ENCODE peak calls at places on chromosome 16, in four cellular contexts. One of them, this sample, is unnamed. For H3K4me1, the result is how much of the 10 kb centered on the place peaks cover.

GRCh38 chr16:87252269-87252970 is 64.8 kb downstream of the C16orf95 start:
- DNase-seq in adipocyte: no peak
- DNase-seq in CD8-positive, alpha-beta memory T cell: no peak
- DNase-seq in pancreas: no peak
- DNase-seq in this sample: no peak

GRCh38 chr16:65200857-65201256 is 79.0 kb upstream of the CDH11 start:
- DNase-seq in adipocyte: no peak
- DNase-seq in CD8-positive, alpha-beta memory T cell: no peak
- DNase-seq in pancreas: no peak
- DNase-seq in this sample: no peak

GRCh38 chr16:87592018-87592712 is 10.1 kb upstream of the JPH3 start:
- DNase-seq in adipocyte: no peak
- DNase-seq in CD8-positive, alpha-beta memory T cell: no peak
- DNase-seq in pancreas: no peak
- DNase-seq in this sample: no peak

GRCh38 chr16:22291860-22292692 is 5.1 kb upstream of the POLR3E start:
- DNase-seq in adipocyte: peak
- DNase-seq in CD8-positive, alpha-beta memory T cell: no peak
- DNase-seq in pancreas: no peak
- DNase-seq in this sample: no peak

GRCh38 chr16:19429271-19429670 is 11.6 kb downstream of the TMC5 start:
- DNase-seq in adipocyte: no peak
- DNase-seq in CD8-positive, alpha-beta memory T cell: no peak
- DNase-seq in pancreas: no peak
- DNase-seq in this sample: no peak

GRCh38 chr16:77359065-77359502 is 75.8 kb downstream of the ADAMTS18 start:
- DNase-seq in adipocyte: no peak
- DNase-seq in CD8-positive, alpha-beta memory T cell: no peak
- DNase-seq in pancreas: no peak
- DNase-seq in this sample: no peak

GRCh38 chr16:50547340-50547865 is 793 bp upstream of the NKD1 start:
- DNase-seq in adipocyte: no peak
- DNase-seq in CD8-positive, alpha-beta memory T cell: peak
- DNase-seq in pancreas: peak
- DNase-seq in this sample: peak

GRCh38 chr16:154223-155030 is 2.0 kb downstream of the HBZ start:
- DNase-seq in adipocyte: peak
- DNase-seq in CD8-positive, alpha-beta memory T cell: no peak
- DNase-seq in pancreas: no peak
- DNase-seq in this sample: no peak

GRCh38 chr16:80369559-80369958 is 171.2 kb upstream of the DYNLRB2 start:
- DNase-seq in adipocyte: peak
- DNase-seq in CD8-positive, alpha-beta memory T cell: no peak
- DNase-seq in pancreas: no peak
- DNase-seq in this sample: no peak

GRCh38 chr16:28951410-28951943 is 740 bp downstream of the NFATC2IP start:
- DNase-seq in adipocyte: no peak
- DNase-seq in CD8-positive, alpha-beta memory T cell: no peak
- DNase-seq in pancreas: no peak
- DNase-seq in this sample: no peak

GRCh38 chr16:9846362-9847099 is 335.7 kb downstream of the GRIN2A start:
- DNase-seq in adipocyte: no peak
- DNase-seq in CD8-positive, alpha-beta memory T cell: no peak
- DNase-seq in pancreas: no peak
- DNase-seq in this sample: no peak

GRCh38 chr16:1691956-1692355 is 13.9 kb downstream of the JPT2 start:
- DNase-seq in adipocyte: peak
- DNase-seq in CD8-positive, alpha-beta memory T cell: no peak
- DNase-seq in pancreas: no peak
- DNase-seq in this sample: no peak

DNA sequence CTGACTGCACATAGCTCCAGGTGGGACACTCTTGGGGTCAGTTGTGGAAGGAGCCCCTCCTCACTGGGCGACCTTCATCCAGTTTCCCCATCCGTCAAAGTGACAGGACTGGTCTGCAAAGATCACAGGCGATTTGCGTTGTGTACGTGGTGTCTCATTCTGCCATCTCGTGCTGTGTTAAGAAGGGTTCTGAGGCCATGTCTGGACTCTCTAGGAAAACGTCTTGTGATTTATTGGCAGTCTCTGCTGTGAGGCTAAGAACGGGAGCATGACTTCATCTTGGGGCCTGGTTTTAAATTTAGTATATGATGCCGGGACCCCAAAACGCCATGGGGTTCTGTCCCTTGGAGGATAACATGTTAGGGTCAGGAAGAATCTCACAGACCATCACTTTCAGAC is 65.2 kb upstream of the CIBAR2 start:
- DNase-seq in adipocyte: no peak
- DNase-seq in CD8-positive, alpha-beta memory T cell: no peak
- DNase-seq in pancreas: no peak
- DNase-seq in this sample: no peak
- H3K4me1 ChIP-seq in adipocyte: under half
- H3K4me1 ChIP-seq in CD8-positive, alpha-beta memory T cell: under half
- H3K4me1 ChIP-seq in pancreas: under half
- H3K4me1 ChIP-seq in this sample: half or more

GRCh38 chr16:17014484-17015121 is 456.2 kb downstream of the XYLT1 start:
- DNase-seq in adipocyte: no peak
- DNase-seq in CD8-positive, alpha-beta memory T cell: no peak
- DNase-seq in pancreas: no peak
- DNase-seq in this sample: no peak

GRCh38 chr16:17017442-17017841 is 453.3 kb downstream of the XYLT1 start:
- DNase-seq in adipocyte: no peak
- DNase-seq in CD8-positive, alpha-beta memory T cell: no peak
- DNase-seq in pancreas: no peak
- DNase-seq in this sample: no peak

GRCh38 chr16:17015702-17016101 is 455.1 kb downstream of the XYLT1 start:
- DNase-seq in adipocyte: no peak
- DNase-seq in CD8-positive, alpha-beta memory T cell: no peak
- DNase-seq in pancreas: no peak
- DNase-seq in this sample: no peak

GRCh38 chr16:17019366-17019765 is 451.4 kb downstream of the XYLT1 start:
- DNase-seq in adipocyte: no peak
- DNase-seq in CD8-positive, alpha-beta memory T cell: no peak
- DNase-seq in pancreas: no peak
- DNase-seq in this sample: no peak

DNA sequence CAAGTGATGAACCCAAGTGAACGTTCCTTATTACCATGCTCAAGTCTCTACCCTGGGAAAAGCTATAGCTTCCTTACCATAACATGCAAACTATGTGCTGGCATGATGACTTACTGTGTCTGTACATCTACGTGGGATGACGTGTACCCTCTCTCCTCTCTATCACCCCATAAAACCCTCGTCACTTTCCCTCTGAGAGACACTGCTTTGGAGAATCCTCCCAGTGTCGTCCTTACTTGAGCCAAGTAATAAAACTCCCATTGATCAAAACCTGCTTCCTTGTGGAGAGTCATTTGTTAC is 452.1 kb downstream of the XYLT1 start:
- DNase-seq in adipocyte: no peak
- DNase-seq in CD8-positive, alpha-beta memory T cell: no peak
- DNase-seq in pancreas: no peak
- DNase-seq in this sample: no peak
- H3K4me1 ChIP-seq in adipocyte: under half
- H3K4me1 ChIP-seq in CD8-positive, alpha-beta memory T cell: under half
- H3K4me1 ChIP-seq in pancreas: under half
- H3K4me1 ChIP-seq in this sample: under half

DNA sequence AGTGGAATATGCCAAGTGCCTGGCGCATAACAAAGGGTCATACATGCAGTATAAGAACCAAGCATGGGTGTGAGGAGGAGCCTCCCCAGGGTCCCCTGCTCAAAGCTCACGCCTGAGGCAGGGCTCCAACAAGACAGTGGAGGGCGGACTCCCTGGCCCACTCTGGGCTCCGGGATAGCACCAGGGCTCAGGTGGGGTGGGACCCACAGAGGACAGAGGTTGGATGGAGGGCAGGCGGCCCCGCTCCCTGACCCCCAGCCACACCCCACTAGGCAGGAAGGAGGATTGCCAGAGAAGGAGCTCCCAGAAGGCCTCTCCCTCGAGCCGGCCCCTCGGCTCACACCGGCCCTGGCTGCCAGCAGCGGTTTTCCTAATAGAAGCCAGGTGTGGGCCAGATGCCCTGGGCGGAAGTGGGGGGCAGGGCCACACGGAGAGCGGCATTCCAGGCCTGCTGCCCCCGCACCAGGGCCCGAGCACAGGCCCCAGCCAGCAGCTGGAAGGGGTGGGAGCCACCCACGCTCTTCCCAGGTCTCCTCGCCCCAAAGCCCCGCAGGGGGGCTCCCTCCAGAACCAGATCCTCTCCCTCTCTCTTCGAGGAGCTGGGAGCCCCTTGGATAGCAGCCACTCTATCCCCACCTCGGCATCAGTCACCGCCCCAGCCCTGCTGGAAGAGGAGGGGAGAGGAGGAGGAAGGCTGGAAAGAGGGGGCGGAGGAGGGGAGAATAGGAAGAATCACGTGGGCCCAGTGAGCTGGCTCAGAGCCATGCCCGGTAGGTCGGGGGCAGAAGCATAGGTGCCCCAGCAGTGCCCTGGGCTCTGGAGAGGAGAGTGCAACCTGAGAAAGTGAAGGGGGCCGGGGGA is 21.0 kb downstream of the VASN start:
- DNase-seq in adipocyte: peak
- DNase-seq in CD8-positive, alpha-beta memory T cell: no peak
- DNase-seq in pancreas: peak
- DNase-seq in this sample: no peak
- H3K4me1 ChIP-seq in adipocyte: under half
- H3K4me1 ChIP-seq in CD8-positive, alpha-beta memory T cell: under half
- H3K4me1 ChIP-seq in pancreas: under half
- H3K4me1 ChIP-seq in this sample: under half

DNA sequence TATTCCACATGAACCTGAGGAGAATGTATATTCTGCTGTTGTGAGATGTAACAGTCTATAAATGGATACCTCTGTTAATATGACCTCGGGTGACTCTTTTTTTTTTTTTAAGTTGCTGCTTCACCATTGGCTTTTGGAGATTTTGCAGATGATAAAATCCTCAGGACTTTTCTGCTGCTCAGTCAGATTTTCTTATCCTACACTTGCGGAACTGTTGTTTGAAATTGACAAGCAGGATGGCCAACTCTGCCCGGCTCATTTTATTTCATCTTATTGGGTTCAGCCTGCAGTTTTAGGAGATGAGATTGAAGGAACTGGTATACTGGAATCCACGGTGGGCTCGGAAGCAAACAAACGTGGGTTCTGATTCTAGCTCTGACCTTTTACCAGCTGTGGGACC is 19.3 kb downstream of the IL4R start:
- DNase-seq in adipocyte: no peak
- DNase-seq in CD8-positive, alpha-beta memory T cell: no peak
- DNase-seq in pancreas: no peak
- DNase-seq in this sample: no peak
- H3K4me1 ChIP-seq in adipocyte: under half
- H3K4me1 ChIP-seq in CD8-positive, alpha-beta memory T cell: under half
- H3K4me1 ChIP-seq in pancreas: under half
- H3K4me1 ChIP-seq in this sample: under half

GRCh38 chr16:82999711-83000110 is 372.9 kb downstream of the CDH13 start:
- DNase-seq in adipocyte: no peak
- DNase-seq in CD8-positive, alpha-beta memory T cell: no peak
- DNase-seq in pancreas: no peak
- DNase-seq in this sample: no peak
- H3K4me1 ChIP-seq in adipocyte: under half
- H3K4me1 ChIP-seq in CD8-positive, alpha-beta memory T cell: under half
- H3K4me1 ChIP-seq in pancreas: under half
- H3K4me1 ChIP-seq in this sample: under half

DNA sequence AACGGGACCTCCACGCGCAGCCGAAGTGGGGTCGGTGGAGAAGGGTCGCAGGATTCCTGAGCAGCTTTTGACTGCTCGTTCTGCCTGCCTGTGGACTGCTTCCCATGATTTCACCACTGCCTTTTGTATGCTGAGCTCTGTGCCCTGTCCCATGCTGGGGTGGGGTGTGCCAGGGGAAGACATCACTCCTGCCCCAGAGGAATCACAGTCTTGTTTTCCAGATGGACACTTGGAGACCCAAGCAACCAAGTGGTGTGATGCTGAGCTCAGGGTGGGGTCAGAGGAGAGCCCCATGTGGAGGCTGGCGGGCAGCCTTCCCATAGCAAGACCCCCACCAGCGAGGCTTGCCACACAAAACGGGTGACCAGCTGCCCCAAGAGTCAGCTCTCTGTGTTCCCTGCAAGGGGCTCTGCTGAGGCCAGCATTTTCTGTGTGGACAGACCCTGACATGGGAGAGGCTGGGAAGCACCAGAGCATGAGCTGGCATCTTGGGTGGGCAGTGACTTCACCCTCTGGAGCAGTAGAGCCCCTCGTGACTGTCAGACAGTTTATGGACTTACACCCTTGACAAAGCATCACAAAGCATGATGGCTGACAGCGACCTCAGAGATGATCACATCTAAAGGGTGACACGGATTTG is 111.9 kb downstream of the GNAO1 start:
- DNase-seq in adipocyte: no peak
- DNase-seq in CD8-positive, alpha-beta memory T cell: no peak
- DNase-seq in pancreas: no peak
- DNase-seq in this sample: no peak
- H3K4me1 ChIP-seq in adipocyte: under half
- H3K4me1 ChIP-seq in CD8-positive, alpha-beta memory T cell: under half
- H3K4me1 ChIP-seq in pancreas: under half
- H3K4me1 ChIP-seq in this sample: under half

This sample was measured in psoas muscle.